ENCODE peak calls at places on chromosome 13, in four cellular contexts. B, W, A and F are unnamed samples.

GRCh38 chr13:52950436-52950960 is 78.1 kb upstream of the OLFM4 start:
- DNase-seq in A (no peak), W (no peak), B (no peak), F (no peak)

GRCh38 chr13:107817652-107818287 is 397.6 kb downstream of the LIG4 start:
- DNase-seq in W (no peak), A (peak), B (no peak), F (no peak)

GRCh38 chr13:113672002-113672651 is 5.1 kb downstream of the GRK1 start:
- DNase-seq in B (no peak), W (no peak), A (no peak), F (no peak)

GRCh38 chr13:112441779-112442310 is 65.7 kb downstream of the SPACA7 start:
- DNase-seq in A (no peak), W (no peak), B (no peak), F (no peak)

GRCh38 chr13:81395368-81395767 is 1054.4 kb upstream of the SPRY2 start:
- DNase-seq in B (no peak), W (no peak), A (no peak), F (no peak)

GRCh38 chr13:30401347-30401746 is 20.9 kb upstream of the UBE2L5 start:
- DNase-seq in W (no peak), B (no peak), A (no peak), F (no peak)

GRCh38 chr13:33717775-33718174 is 100.2 kb upstream of the RFC3 start:
- DNase-seq in B (no peak), W (no peak), A (no peak), F (no peak)

GRCh38 chr13:75621147-75621546 is 15.0 kb upstream of the LMO7 start:
- DNase-seq in W (peak), A (no peak), B (no peak), F (peak)

GRCh38 chr13:28494861-28495585 is at the start of gene FLT1:
- DNase-seq in B (peak), W (no peak), A (no peak), F (no peak)

GRCh38 chr13:37666036-37666435 is 67.5 kb upstream of the POSTN start:
- DNase-seq in B (no peak), A (no peak), W (no peak), F (peak)

GRCh38 chr13:61144301-61144700 is 271.3 kb downstream of the PCDH20 start:
- DNase-seq in W (no peak), B (no peak), A (no peak), F (no peak)

GRCh38 chr13:99659234-99659633 is 158.0 kb downstream of the TM9SF2 start:
- DNase-seq in A (peak), W (no peak), B (peak), F (no peak)

GRCh38 chr13:27667946-27668345 is 46.3 kb downstream of the POLR1D start:
- DNase-seq in B (no peak), W (no peak), A (no peak), F (no peak)

GRCh38 chr13:101626925-101627555 is 174.6 kb downstream of the ITGBL1 start:
- DNase-seq in W (no peak), B (no peak), A (no peak), F (peak)

GRCh38 chr13:78194904-78195639 is 276.4 kb upstream of the EDNRB start:
- DNase-seq in A (no peak), B (no peak), W (peak), F (peak)

GRCh38 chr13:32881792-32882175 is 134.4 kb upstream of the KL start:
- DNase-seq in B (peak), A (no peak), W (no peak), F (no peak)

GRCh38 chr13:95793018-95793555 is 116.1 kb downstream of the DNAJC3 start:
- DNase-seq in B (no peak), W (no peak), A (no peak), F (no peak)

GRCh38 chr13:107851670-107852460 is 363.5 kb downstream of the LIG4 start:
- DNase-seq in A (no peak), B (no peak), W (no peak), F (no peak)

GRCh38 chr13:34076319-34076718 is 258.4 kb downstream of the RFC3 start:
- DNase-seq in W (peak), A (no peak), B (no peak), F (peak)